ENCODE peak calls at places on chromosome 15, in five cellular contexts. One of them, this sample, is unnamed. For H3K27me3, the result is how much of the 10 kb centered on the place peaks cover.

GRCh38 chr15:78968539-78969271 is 23.9 kb upstream of the CTSH start:
- DNase-seq in HepG2: no peak
- DNase-seq in GM23248: no peak
- DNase-seq in fibroblast of lung: no peak
- DNase-seq in HCT116: no peak
- DNase-seq in this sample: no peak

GRCh38 chr15:92907880-92908279 is 7.8 kb downstream of the CHD2 start:
- DNase-seq in HCT116: no peak
- DNase-seq in GM23248: peak
- DNase-seq in HepG2: no peak
- DNase-seq in fibroblast of lung: peak
- DNase-seq in this sample: peak

GRCh38 chr15:90955911-90956310 is 1.2 kb downstream of the RCCD1 start:
- DNase-seq in fibroblast of lung: no peak
- DNase-seq in GM23248: no peak
- DNase-seq in HepG2: peak
- DNase-seq in HCT116: no peak
- DNase-seq in this sample: no peak

GRCh38 chr15:63506537-63507035 is 2.2 kb downstream of the USP3 start:
- DNase-seq in HepG2: peak
- DNase-seq in HCT116: no peak
- DNase-seq in GM23248: peak
- DNase-seq in fibroblast of lung: peak
- DNase-seq in this sample: peak

GRCh38 chr15:49521802-49522201 is 98.8 kb downstream of the FGF7 start:
- DNase-seq in GM23248: no peak
- DNase-seq in HepG2: peak
- DNase-seq in fibroblast of lung: peak
- DNase-seq in HCT116: peak
- DNase-seq in this sample: no peak

GRCh38 chr15:99925661-99926461 is 192.6 kb upstream of the LYSMD4 start:
- DNase-seq in HCT116: peak
- DNase-seq in HepG2: no peak
- DNase-seq in GM23248: peak
- DNase-seq in fibroblast of lung: peak
- DNase-seq in this sample: peak

GRCh38 chr15:76904461-76905012 is 603 bp downstream of the SCAPER start:
- DNase-seq in GM23248: peak
- DNase-seq in fibroblast of lung: peak
- DNase-seq in HepG2: peak
- DNase-seq in HCT116: no peak
- DNase-seq in this sample: no peak

GRCh38 chr15:86870846-86871245 is 791.2 kb downstream of the AGBL1 start:
- DNase-seq in HepG2: no peak
- DNase-seq in fibroblast of lung: no peak
- DNase-seq in GM23248: no peak
- DNase-seq in HCT116: no peak
- DNase-seq in this sample: no peak

GRCh38 chr15:75554717-75555116 is 24.4 kb downstream of the PTPN9 start:
- DNase-seq in fibroblast of lung: peak
- DNase-seq in HepG2: no peak
- DNase-seq in HCT116: no peak
- DNase-seq in GM23248: peak
- DNase-seq in this sample: peak

GRCh38 chr15:24784506-24784905 is 108.9 kb downstream of the NPAP1 start:
- DNase-seq in HCT116: no peak
- DNase-seq in HepG2: no peak
- DNase-seq in GM23248: no peak
- DNase-seq in fibroblast of lung: no peak
- DNase-seq in this sample: no peak

DNA sequence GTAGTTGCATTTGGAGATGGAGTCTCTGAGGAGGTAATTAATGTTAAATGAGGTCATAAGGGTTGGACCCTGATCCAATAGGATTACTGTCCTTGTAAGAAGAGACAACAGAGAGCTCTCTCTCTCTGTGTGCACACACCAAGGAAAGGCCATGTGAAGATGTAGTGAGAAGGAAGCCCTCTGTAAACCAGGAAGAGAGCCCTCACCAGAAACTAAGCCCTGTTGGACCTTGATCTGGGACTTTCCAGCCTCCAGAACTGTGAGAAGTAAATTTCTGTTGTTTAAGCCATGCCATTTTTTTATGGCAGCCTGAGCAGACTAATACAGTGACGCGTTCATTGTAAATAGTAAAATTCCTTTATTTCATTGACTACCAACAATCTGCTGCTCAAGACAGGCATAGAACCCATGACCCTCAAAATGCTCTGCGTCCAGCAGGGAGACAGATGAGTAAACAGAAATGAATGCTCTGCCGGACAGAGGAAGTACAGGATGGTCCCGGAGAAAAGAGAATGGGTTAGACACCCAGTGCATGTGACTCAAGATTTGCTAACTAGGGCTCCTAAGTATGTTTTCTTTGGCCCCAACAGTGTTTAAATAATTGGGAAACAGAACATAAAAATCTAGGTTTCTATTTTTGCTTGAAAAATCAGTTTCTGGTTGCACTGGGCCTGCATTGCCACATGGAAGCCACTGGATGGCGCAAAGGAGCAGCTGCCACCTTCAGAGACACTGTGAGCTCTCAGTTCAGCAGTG is 37.9 kb upstream of the TNFAIP8L3 start:
- DNase-seq in GM23248: peak
- DNase-seq in fibroblast of lung: peak
- DNase-seq in HepG2: peak
- DNase-seq in HCT116: peak
- DNase-seq in this sample: peak
- H3K27me3 ChIP-seq in GM23248: under half
- H3K27me3 ChIP-seq in fibroblast of lung: under half
- H3K27me3 ChIP-seq in HepG2: under half
- H3K27me3 ChIP-seq in HCT116: under half
- H3K27me3 ChIP-seq in this sample: under half

GRCh38 chr15:62068071-62068786 is 1.5 kb downstream of the C2CD4A start:
- DNase-seq in fibroblast of lung: peak
- DNase-seq in GM23248: peak
- DNase-seq in HepG2: peak
- DNase-seq in HCT116: no peak
- DNase-seq in this sample: no peak
- TF ChIP-seq EZH2 in fibroblast of lung: no peak
- TF ChIP-seq EZH2 in GM23248: no peak
- TF ChIP-seq EZH2 in HepG2: no peak
- TF ChIP-seq EZH2 in HCT116: no peak
- TF ChIP-seq EZH2 in this sample: no peak

GRCh38 chr15:51576911-51577500 is 45.6 kb downstream of the DMXL2 start:
- DNase-seq in GM23248: peak
- DNase-seq in HCT116: no peak
- DNase-seq in fibroblast of lung: peak
- DNase-seq in HepG2: no peak
- DNase-seq in this sample: peak

GRCh38 chr15:51577907-51578306 is 44.7 kb downstream of the DMXL2 start:
- DNase-seq in HepG2: no peak
- DNase-seq in HCT116: no peak
- DNase-seq in fibroblast of lung: no peak
- DNase-seq in GM23248: no peak
- DNase-seq in this sample: no peak

GRCh38 chr15:51575775-51576174 is 46.8 kb downstream of the DMXL2 start:
- DNase-seq in fibroblast of lung: no peak
- DNase-seq in HepG2: no peak
- DNase-seq in HCT116: no peak
- DNase-seq in GM23248: no peak
- DNase-seq in this sample: no peak

GRCh38 chr15:51579012-51579411 is 43.6 kb downstream of the DMXL2 start:
- DNase-seq in fibroblast of lung: no peak
- DNase-seq in HCT116: no peak
- DNase-seq in HepG2: no peak
- DNase-seq in GM23248: peak
- DNase-seq in this sample: no peak

GRCh38 chr15:51576451-51576850 is 46.1 kb downstream of the DMXL2 start:
- DNase-seq in fibroblast of lung: no peak
- DNase-seq in HepG2: no peak
- DNase-seq in GM23248: peak
- DNase-seq in HCT116: no peak
- DNase-seq in this sample: no peak
- H3K4me2 ChIP-seq in fibroblast of lung: no peak
- H3K4me2 ChIP-seq in HepG2: no peak
- H3K4me2 ChIP-seq in GM23248: no peak
- H3K4me2 ChIP-seq in HCT116: no peak
- H3K4me2 ChIP-seq in this sample: no peak

DNA sequence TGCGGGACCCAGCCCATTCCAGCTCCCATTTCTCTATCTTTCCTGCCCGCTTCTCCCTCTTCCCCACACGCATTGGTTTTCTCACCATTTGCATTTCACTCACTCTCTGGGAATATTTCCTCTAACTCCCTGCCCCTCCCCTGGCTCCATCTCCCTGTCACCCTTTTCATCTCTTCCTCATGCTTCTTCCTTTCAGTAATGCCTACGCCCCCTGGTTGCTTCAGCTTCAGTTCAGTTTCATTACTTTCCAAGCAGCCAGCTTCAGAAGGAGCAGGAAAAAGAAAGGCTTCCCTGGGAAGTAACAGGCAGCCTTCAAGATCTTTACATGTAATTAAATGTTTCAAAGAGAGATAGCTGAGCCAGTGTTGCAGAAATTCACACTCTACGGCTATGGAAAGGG is 113.7 kb downstream of the RAB11A start:
- DNase-seq in GM23248: no peak
- DNase-seq in HCT116: no peak
- DNase-seq in fibroblast of lung: no peak
- DNase-seq in HepG2: no peak
- DNase-seq in this sample: no peak
- H3K27me3 ChIP-seq in GM23248: half or more
- H3K27me3 ChIP-seq in HCT116: under half
- H3K27me3 ChIP-seq in fibroblast of lung: under half
- H3K27me3 ChIP-seq in HepG2: under half
- H3K27me3 ChIP-seq in this sample: under half

GRCh38 chr15:51750942-51751686 is at the start of gene TMOD2:
- DNase-seq in fibroblast of lung: peak
- DNase-seq in HepG2: no peak
- DNase-seq in HCT116: no peak
- DNase-seq in GM23248: peak
- DNase-seq in this sample: no peak
- TF ChIP-seq EZH2 in fibroblast of lung: no peak
- TF ChIP-seq EZH2 in HepG2: no peak
- TF ChIP-seq EZH2 in HCT116: no peak
- TF ChIP-seq EZH2 in GM23248: no peak
- TF ChIP-seq EZH2 in this sample: no peak

GRCh38 chr15:44536962-44537727 is at the start of gene EIF3J:
- DNase-seq in HepG2: peak
- DNase-seq in fibroblast of lung: peak
- DNase-seq in GM23248: peak
- DNase-seq in HCT116: peak
- DNase-seq in this sample: peak
- H3K4me2 ChIP-seq in HepG2: peak
- H3K4me2 ChIP-seq in fibroblast of lung: peak
- H3K4me2 ChIP-seq in GM23248: peak
- H3K4me2 ChIP-seq in HCT116: peak
- H3K4me2 ChIP-seq in this sample: peak

GRCh38 chr15:43211336-43211735 is 9.5 kb downstream of the EPB42 start:
- DNase-seq in HCT116: no peak
- DNase-seq in GM23248: no peak
- DNase-seq in HepG2: no peak
- DNase-seq in fibroblast of lung: no peak
- DNase-seq in this sample: no peak
- H3K27me3 ChIP-seq in HCT116: under half
- H3K27me3 ChIP-seq in GM23248: under half
- H3K27me3 ChIP-seq in HepG2: under half
- H3K27me3 ChIP-seq in fibroblast of lung: under half
- H3K27me3 ChIP-seq in this sample: under half

GRCh38 chr15:96053039-96054021 is 277.2 kb upstream of the NR2F2 start:
- DNase-seq in fibroblast of lung: peak
- DNase-seq in HCT116: peak
- DNase-seq in GM23248: peak
- DNase-seq in HepG2: peak
- DNase-seq in this sample: peak
- TF ChIP-seq EZH2 in fibroblast of lung: no peak
- TF ChIP-seq EZH2 in HCT116: no peak
- TF ChIP-seq EZH2 in GM23248: no peak
- TF ChIP-seq EZH2 in HepG2: no peak
- TF ChIP-seq EZH2 in this sample: no peak

GRCh38 chr15:36469567-36469966 is 109.9 kb upstream of the CDIN1 start:
- DNase-seq in HCT116: no peak
- DNase-seq in GM23248: peak
- DNase-seq in HepG2: no peak
- DNase-seq in fibroblast of lung: peak
- DNase-seq in this sample: peak

GRCh38 chr15:36465304-36465703 is 114.1 kb upstream of the CDIN1 start:
- DNase-seq in HepG2: no peak
- DNase-seq in fibroblast of lung: no peak
- DNase-seq in GM23248: no peak
- DNase-seq in HCT116: no peak
- DNase-seq in this sample: peak

GRCh38 chr15:36472672-36473071 is 106.8 kb upstream of the CDIN1 start:
- DNase-seq in HepG2: no peak
- DNase-seq in fibroblast of lung: peak
- DNase-seq in GM23248: no peak
- DNase-seq in HCT116: no peak
- DNase-seq in this sample: peak

GRCh38 chr15:36468746-36469145 is 110.7 kb upstream of the CDIN1 start:
- DNase-seq in GM23248: peak
- DNase-seq in fibroblast of lung: peak
- DNase-seq in HepG2: no peak
- DNase-seq in HCT116: no peak
- DNase-seq in this sample: peak
- H3K4me2 ChIP-seq in GM23248: peak
- H3K4me2 ChIP-seq in fibroblast of lung: peak
- H3K4me2 ChIP-seq in HepG2: no peak
- H3K4me2 ChIP-seq in HCT116: no peak
- H3K4me2 ChIP-seq in this sample: peak

This sample was measured in astrocyte.